ENCODE peak calls at places on chromosomes 11 and 22, in six cellular contexts. One of them, this sample, is unnamed.

GRCh38 chr22:35719212-35719869 is 1.7 kb downstream of the APOL5 start:
- DNase-seq in neuronal stem cell: no peak
- DNase-seq in RWPE1: no peak
- DNase-seq in pancreas: no peak
- DNase-seq in foreskin keratinocyte: no peak
- DNase-seq in GM23338: peak
- DNase-seq in this sample: no peak

GRCh38 chr11:34342008-34342533 is 15.7 kb downstream of the ABTB2 start:
- DNase-seq in foreskin keratinocyte: no peak
- DNase-seq in RWPE1: no peak
- DNase-seq in GM23338: peak
- DNase-seq in pancreas: no peak
- DNase-seq in neuronal stem cell: no peak
- DNase-seq in this sample: no peak

GRCh38 chr22:24091551-24092420 is 80.7 kb downstream of the CABIN1 start:
- DNase-seq in pancreas: no peak
- DNase-seq in RWPE1: no peak
- DNase-seq in neuronal stem cell: no peak
- DNase-seq in foreskin keratinocyte: no peak
- DNase-seq in GM23338: no peak
- DNase-seq in this sample: no peak

GRCh38 chr11:66964495-66964894 is 6.3 kb upstream of the PC start:
- DNase-seq in GM23338: no peak
- DNase-seq in RWPE1: no peak
- DNase-seq in pancreas: no peak
- DNase-seq in foreskin keratinocyte: no peak
- DNase-seq in neuronal stem cell: no peak
- DNase-seq in this sample: no peak

GRCh38 chr11:72222106-72222891 is 2.3 kb upstream of the INPPL1 start:
- DNase-seq in RWPE1: no peak
- DNase-seq in pancreas: no peak
- DNase-seq in foreskin keratinocyte: no peak
- DNase-seq in GM23338: no peak
- DNase-seq in neuronal stem cell: no peak
- DNase-seq in this sample: no peak

GRCh38 chr22:28027453-28028448 is 108.7 kb upstream of the PITPNB start:
- DNase-seq in RWPE1: no peak
- DNase-seq in GM23338: no peak
- DNase-seq in pancreas: no peak
- DNase-seq in neuronal stem cell: no peak
- DNase-seq in foreskin keratinocyte: no peak
- DNase-seq in this sample: no peak

GRCh38 chr11:10918275-10918674 is 60.4 kb upstream of the ZBED5 start:
- DNase-seq in GM23338: no peak
- DNase-seq in neuronal stem cell: no peak
- DNase-seq in RWPE1: no peak
- DNase-seq in foreskin keratinocyte: no peak
- DNase-seq in pancreas: no peak
- DNase-seq in this sample: no peak

GRCh38 chr11:123253909-123254308 is 58.9 kb upstream of the CLMP start:
- DNase-seq in GM23338: no peak
- DNase-seq in RWPE1: no peak
- DNase-seq in foreskin keratinocyte: no peak
- DNase-seq in pancreas: no peak
- DNase-seq in neuronal stem cell: no peak
- DNase-seq in this sample: no peak

GRCh38 chr11:33802414-33802950 is 28.2 kb upstream of the FBXO3 start:
- DNase-seq in GM23338: peak
- DNase-seq in pancreas: peak
- DNase-seq in foreskin keratinocyte: peak
- DNase-seq in RWPE1: no peak
- DNase-seq in neuronal stem cell: peak
- DNase-seq in this sample: peak

GRCh38 chr11:88603499-88603898 is 266.0 kb upstream of the CTSC start:
- DNase-seq in RWPE1: no peak
- DNase-seq in foreskin keratinocyte: no peak
- DNase-seq in GM23338: no peak
- DNase-seq in neuronal stem cell: no peak
- DNase-seq in pancreas: no peak
- DNase-seq in this sample: no peak

GRCh38 chr11:77244277-77245014 is 57.0 kb downstream of the GDPD4 start:
- DNase-seq in GM23338: no peak
- DNase-seq in foreskin keratinocyte: peak
- DNase-seq in neuronal stem cell: no peak
- DNase-seq in RWPE1: peak
- DNase-seq in pancreas: no peak
- DNase-seq in this sample: no peak

DNA sequence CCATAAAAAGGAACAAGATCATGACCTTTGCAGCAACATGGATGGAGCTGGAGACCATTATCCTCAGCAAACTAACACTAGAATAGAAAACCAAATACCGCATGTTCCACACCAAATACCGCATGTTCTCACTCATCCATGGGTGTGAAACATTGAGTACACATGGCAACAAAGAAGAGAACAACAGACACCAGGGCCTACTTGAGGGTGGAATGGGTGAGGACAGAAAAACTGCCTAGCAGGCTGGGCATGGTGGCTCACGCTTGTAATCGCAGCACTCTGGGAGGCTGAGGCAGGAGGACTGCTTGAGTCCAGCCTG is 12.3 kb downstream of the EHD1 start:
- DNase-seq in foreskin keratinocyte: no peak
- DNase-seq in neuronal stem cell: no peak
- DNase-seq in pancreas: no peak
- DNase-seq in RWPE1: no peak
- DNase-seq in GM23338: no peak
- DNase-seq in this sample: no peak
- H3K27ac ChIP-seq in foreskin keratinocyte: no peak
- H3K27ac ChIP-seq in neuronal stem cell: no peak
- H3K27ac ChIP-seq in pancreas: no peak
- H3K27ac ChIP-seq in RWPE1: peak
- H3K27ac ChIP-seq in GM23338: peak
- H3K27ac ChIP-seq in this sample: peak

DNA sequence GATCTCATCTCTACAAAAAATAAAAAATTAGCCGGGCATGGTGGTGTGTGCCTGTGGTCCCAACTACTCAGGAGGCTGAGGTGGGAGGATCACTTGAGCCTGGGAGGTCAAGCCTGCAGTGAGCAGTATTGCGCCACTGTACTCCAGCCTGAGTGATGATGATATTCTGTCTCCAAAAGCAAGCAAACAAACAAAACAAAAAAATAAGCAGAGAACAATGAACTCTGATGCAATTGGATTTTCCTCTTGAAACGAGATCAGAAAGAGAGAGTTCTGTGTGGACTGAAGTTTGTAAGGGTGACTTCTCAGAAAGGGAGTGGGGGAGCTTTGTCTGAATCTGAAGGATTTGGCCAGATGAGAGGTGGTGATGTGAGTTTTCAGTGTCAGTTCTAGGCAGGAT is 6.0 kb upstream of the TMEM123 start:
- DNase-seq in pancreas: no peak
- DNase-seq in neuronal stem cell: no peak
- DNase-seq in foreskin keratinocyte: no peak
- DNase-seq in RWPE1: no peak
- DNase-seq in GM23338: no peak
- DNase-seq in this sample: no peak
- H3K27ac ChIP-seq in pancreas: no peak
- H3K27ac ChIP-seq in neuronal stem cell: no peak
- H3K27ac ChIP-seq in foreskin keratinocyte: no peak
- H3K27ac ChIP-seq in RWPE1: no peak
- H3K27ac ChIP-seq in GM23338: no peak
- H3K27ac ChIP-seq in this sample: peak

GRCh38 chr22:49968831-49969661 is 8.5 kb downstream of the PIM3 start:
- DNase-seq in neuronal stem cell: no peak
- DNase-seq in RWPE1: no peak
- DNase-seq in foreskin keratinocyte: no peak
- DNase-seq in pancreas: peak
- DNase-seq in GM23338: no peak
- DNase-seq in this sample: no peak
- H3K27ac ChIP-seq in neuronal stem cell: no peak
- H3K27ac ChIP-seq in RWPE1: peak
- H3K27ac ChIP-seq in foreskin keratinocyte: no peak
- H3K27ac ChIP-seq in pancreas: no peak
- H3K27ac ChIP-seq in GM23338: no peak
- H3K27ac ChIP-seq in this sample: no peak

DNA sequence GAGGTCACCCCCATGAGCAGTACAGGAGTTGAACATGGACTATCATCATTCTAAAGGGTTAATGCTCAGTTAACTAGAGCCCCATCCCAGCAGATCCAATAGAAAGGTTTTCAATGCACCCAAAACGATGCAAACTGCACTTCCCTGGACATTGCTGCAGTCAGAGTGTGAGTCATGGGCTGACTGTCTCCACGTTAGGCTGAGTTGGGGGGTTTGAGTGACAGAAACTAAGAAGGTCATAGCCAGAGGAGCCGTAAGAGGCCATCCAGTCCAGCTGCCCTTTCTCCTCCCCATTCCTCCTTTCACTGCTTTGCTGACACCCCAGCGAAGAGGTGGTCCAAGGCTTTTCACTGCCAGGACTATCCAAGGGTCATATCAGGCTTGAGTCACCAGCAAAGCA is 10.5 kb upstream of the OR2AT4 start:
- DNase-seq in RWPE1: no peak
- DNase-seq in pancreas: no peak
- DNase-seq in GM23338: no peak
- DNase-seq in neuronal stem cell: no peak
- DNase-seq in foreskin keratinocyte: no peak
- DNase-seq in this sample: no peak
- H3K27ac ChIP-seq in RWPE1: no peak
- H3K27ac ChIP-seq in pancreas: no peak
- H3K27ac ChIP-seq in GM23338: no peak
- H3K27ac ChIP-seq in neuronal stem cell: no peak
- H3K27ac ChIP-seq in foreskin keratinocyte: no peak
- H3K27ac ChIP-seq in this sample: no peak

GRCh38 chr11:587978-588380 is 11.7 kb downstream of the PHRF1 start:
- DNase-seq in foreskin keratinocyte: no peak
- DNase-seq in pancreas: no peak
- DNase-seq in GM23338: no peak
- DNase-seq in RWPE1: no peak
- DNase-seq in neuronal stem cell: no peak
- DNase-seq in this sample: no peak
- H3K27ac ChIP-seq in foreskin keratinocyte: no peak
- H3K27ac ChIP-seq in pancreas: peak
- H3K27ac ChIP-seq in GM23338: no peak
- H3K27ac ChIP-seq in RWPE1: peak
- H3K27ac ChIP-seq in neuronal stem cell: no peak
- H3K27ac ChIP-seq in this sample: no peak